ENCODE peak calls at places on chromosomes 7 and 10, in four cellular contexts. X is neural crest cell, Q is HuH-7.5, C is AG10803. S is an unnamed sample.

GRCh38 chr10:16745061-16745460 is 72.2 kb downstream of the RSU1 start:
- DNase-seq in C (no peak), Q (no peak), X (no peak), S (no peak)

GRCh38 chr7:95772298-95772770 is at the start of gene DYNC1I1:
- DNase-seq in Q (peak), C (peak), X (peak), S (peak)

GRCh38 chr7:101700424-101700823 is 71.3 kb upstream of the MYL10 start:
- DNase-seq in X (no peak), C (no peak), Q (no peak), S (no peak)

GRCh38 chr10:11856089-11856488 is 32.9 kb downstream of the PROSER2 start:
- DNase-seq in C (no peak), X (no peak), Q (no peak), S (no peak)

GRCh38 chr10:111934926-111935325 is 248.6 kb downstream of the GPAM start:
- DNase-seq in C (no peak), X (no peak), Q (no peak), S (no peak)

GRCh38 chr7:2247141-2247985 is 5.3 kb downstream of the NUDT1 start:
- DNase-seq in X (peak), C (no peak), Q (peak), S (peak)

GRCh38 chr7:46391215-46391614 is 470.1 kb upstream of the IGFBP3 start:
- DNase-seq in Q (no peak), C (peak), X (no peak), S (peak)

GRCh38 chr10:69780070-69780469 is 21.6 kb upstream of the COL13A1 start:
- DNase-seq in X (no peak), Q (no peak), C (no peak), S (no peak)

GRCh38 chr7:117875566-117875965 is 2.3 kb upstream of the CTTNBP2 start:
- DNase-seq in X (peak), Q (no peak), C (no peak), S (no peak)

GRCh38 chr7:27704407-27705199 is 35.4 kb upstream of the TAX1BP1 start:
- DNase-seq in Q (no peak), C (no peak), X (no peak), S (no peak)